ENCODE peak calls at places on chromosome 10, in eight cellular contexts. One of them, this sample, is unnamed.

GRCh38 chr10:21176934-21177480 is 279.9 kb upstream of the NEBL start:
- DNase-seq in activated effector memory CD4-positive, alpha-beta T cell treated with Interleukin-2 at 50 U/mL for 16 hours: no peak
- DNase-seq in endodermal cell: no peak
- DNase-seq in amniotic epithelial cell: no peak
- DNase-seq in NCI-H774: no peak
- DNase-seq in stimulated activated CD8-positive, alpha-beta memory T cell treated with anti-CD3 and anti-CD28 coated beads, Interleukin-7, amount 100 ng/mL, for 24 hours: no peak
- DNase-seq in stimulated activated CD4-positive, alpha-beta T cell treated with anti-CD3 and anti-CD28 coated beads, Interleukin-12 subunit alpha, Interleukin-12 subunit beta, amount 100 ng/mL, for 4 hours: no peak
- DNase-seq in Calu3: no peak
- DNase-seq in this sample: no peak

GRCh38 chr10:123289432-123289831 is 135.2 kb downstream of the BUB3 start:
- DNase-seq in amniotic epithelial cell: no peak
- DNase-seq in stimulated activated CD4-positive, alpha-beta T cell treated with anti-CD3 and anti-CD28 coated beads, Interleukin-12 subunit alpha, Interleukin-12 subunit beta, amount 100 ng/mL, for 4 hours: no peak
- DNase-seq in endodermal cell: no peak
- DNase-seq in Calu3: no peak
- DNase-seq in stimulated activated CD8-positive, alpha-beta memory T cell treated with anti-CD3 and anti-CD28 coated beads, Interleukin-7, amount 100 ng/mL, for 24 hours: no peak
- DNase-seq in NCI-H774: no peak
- DNase-seq in activated effector memory CD4-positive, alpha-beta T cell treated with Interleukin-2 at 50 U/mL for 16 hours: no peak
- DNase-seq in this sample: no peak

GRCh38 chr10:122051609-122052385 is 62.8 kb downstream of the TACC2 start:
- DNase-seq in activated effector memory CD4-positive, alpha-beta T cell treated with Interleukin-2 at 50 U/mL for 16 hours: no peak
- DNase-seq in stimulated activated CD4-positive, alpha-beta T cell treated with anti-CD3 and anti-CD28 coated beads, Interleukin-12 subunit alpha, Interleukin-12 subunit beta, amount 100 ng/mL, for 4 hours: no peak
- DNase-seq in Calu3: peak
- DNase-seq in NCI-H774: no peak
- DNase-seq in endodermal cell: peak
- DNase-seq in stimulated activated CD8-positive, alpha-beta memory T cell treated with anti-CD3 and anti-CD28 coated beads, Interleukin-7, amount 100 ng/mL, for 24 hours: no peak
- DNase-seq in amniotic epithelial cell: peak
- DNase-seq in this sample: peak

GRCh38 chr10:117541405-117541908 is 1.1 kb upstream of the EMX2 start:
- DNase-seq in endodermal cell: peak
- DNase-seq in NCI-H774: no peak
- DNase-seq in amniotic epithelial cell: no peak
- DNase-seq in activated effector memory CD4-positive, alpha-beta T cell treated with Interleukin-2 at 50 U/mL for 16 hours: no peak
- DNase-seq in stimulated activated CD4-positive, alpha-beta T cell treated with anti-CD3 and anti-CD28 coated beads, Interleukin-12 subunit alpha, Interleukin-12 subunit beta, amount 100 ng/mL, for 4 hours: no peak
- DNase-seq in stimulated activated CD8-positive, alpha-beta memory T cell treated with anti-CD3 and anti-CD28 coated beads, Interleukin-7, amount 100 ng/mL, for 24 hours: no peak
- DNase-seq in Calu3: no peak
- DNase-seq in this sample: peak

GRCh38 chr10:97069576-97070362 is 116.0 kb downstream of the SLIT1 start:
- DNase-seq in endodermal cell: peak
- DNase-seq in stimulated activated CD4-positive, alpha-beta T cell treated with anti-CD3 and anti-CD28 coated beads, Interleukin-12 subunit alpha, Interleukin-12 subunit beta, amount 100 ng/mL, for 4 hours: no peak
- DNase-seq in activated effector memory CD4-positive, alpha-beta T cell treated with Interleukin-2 at 50 U/mL for 16 hours: no peak
- DNase-seq in Calu3: peak
- DNase-seq in amniotic epithelial cell: peak
- DNase-seq in NCI-H774: no peak
- DNase-seq in stimulated activated CD8-positive, alpha-beta memory T cell treated with anti-CD3 and anti-CD28 coated beads, Interleukin-7, amount 100 ng/mL, for 24 hours: no peak
- DNase-seq in this sample: peak

GRCh38 chr10:103042129-103042528 is 124.0 kb downstream of the CNNM2 start:
- DNase-seq in endodermal cell: peak
- DNase-seq in activated effector memory CD4-positive, alpha-beta T cell treated with Interleukin-2 at 50 U/mL for 16 hours: no peak
- DNase-seq in NCI-H774: no peak
- DNase-seq in Calu3: no peak
- DNase-seq in amniotic epithelial cell: no peak
- DNase-seq in stimulated activated CD4-positive, alpha-beta T cell treated with anti-CD3 and anti-CD28 coated beads, Interleukin-12 subunit alpha, Interleukin-12 subunit beta, amount 100 ng/mL, for 4 hours: no peak
- DNase-seq in stimulated activated CD8-positive, alpha-beta memory T cell treated with anti-CD3 and anti-CD28 coated beads, Interleukin-7, amount 100 ng/mL, for 24 hours: no peak
- DNase-seq in this sample: no peak

GRCh38 chr10:68333058-68333395 is 299 bp upstream of the PBLD start:
- DNase-seq in Calu3: no peak
- DNase-seq in activated effector memory CD4-positive, alpha-beta T cell treated with Interleukin-2 at 50 U/mL for 16 hours: no peak
- DNase-seq in amniotic epithelial cell: peak
- DNase-seq in stimulated activated CD4-positive, alpha-beta T cell treated with anti-CD3 and anti-CD28 coated beads, Interleukin-12 subunit alpha, Interleukin-12 subunit beta, amount 100 ng/mL, for 4 hours: no peak
- DNase-seq in NCI-H774: no peak
- DNase-seq in endodermal cell: no peak
- DNase-seq in stimulated activated CD8-positive, alpha-beta memory T cell treated with anti-CD3 and anti-CD28 coated beads, Interleukin-7, amount 100 ng/mL, for 24 hours: no peak
- DNase-seq in this sample: peak

GRCh38 chr10:44467090-44467489 is 82.2 kb upstream of the CXCL12 start:
- DNase-seq in activated effector memory CD4-positive, alpha-beta T cell treated with Interleukin-2 at 50 U/mL for 16 hours: no peak
- DNase-seq in Calu3: no peak
- DNase-seq in stimulated activated CD4-positive, alpha-beta T cell treated with anti-CD3 and anti-CD28 coated beads, Interleukin-12 subunit alpha, Interleukin-12 subunit beta, amount 100 ng/mL, for 4 hours: no peak
- DNase-seq in endodermal cell: no peak
- DNase-seq in amniotic epithelial cell: no peak
- DNase-seq in NCI-H774: no peak
- DNase-seq in stimulated activated CD8-positive, alpha-beta memory T cell treated with anti-CD3 and anti-CD28 coated beads, Interleukin-7, amount 100 ng/mL, for 24 hours: no peak
- DNase-seq in this sample: no peak

GRCh38 chr10:23081156-23081833 is 14.1 kb upstream of the MSRB2 start:
- DNase-seq in amniotic epithelial cell: peak
- DNase-seq in NCI-H774: no peak
- DNase-seq in activated effector memory CD4-positive, alpha-beta T cell treated with Interleukin-2 at 50 U/mL for 16 hours: no peak
- DNase-seq in Calu3: no peak
- DNase-seq in stimulated activated CD8-positive, alpha-beta memory T cell treated with anti-CD3 and anti-CD28 coated beads, Interleukin-7, amount 100 ng/mL, for 24 hours: no peak
- DNase-seq in endodermal cell: no peak
- DNase-seq in stimulated activated CD4-positive, alpha-beta T cell treated with anti-CD3 and anti-CD28 coated beads, Interleukin-12 subunit alpha, Interleukin-12 subunit beta, amount 100 ng/mL, for 4 hours: no peak
- DNase-seq in this sample: no peak

GRCh38 chr10:20922461-20922860 is 25.4 kb upstream of the NEBL start:
- DNase-seq in amniotic epithelial cell: no peak
- DNase-seq in endodermal cell: no peak
- DNase-seq in Calu3: no peak
- DNase-seq in NCI-H774: no peak
- DNase-seq in stimulated activated CD4-positive, alpha-beta T cell treated with anti-CD3 and anti-CD28 coated beads, Interleukin-12 subunit alpha, Interleukin-12 subunit beta, amount 100 ng/mL, for 4 hours: no peak
- DNase-seq in activated effector memory CD4-positive, alpha-beta T cell treated with Interleukin-2 at 50 U/mL for 16 hours: no peak
- DNase-seq in stimulated activated CD8-positive, alpha-beta memory T cell treated with anti-CD3 and anti-CD28 coated beads, Interleukin-7, amount 100 ng/mL, for 24 hours: no peak
- DNase-seq in this sample: no peak

GRCh38 chr10:87861566-87861952 is 1.8 kb downstream of the KLLN start:
- DNase-seq in stimulated activated CD4-positive, alpha-beta T cell treated with anti-CD3 and anti-CD28 coated beads, Interleukin-12 subunit alpha, Interleukin-12 subunit beta, amount 100 ng/mL, for 4 hours: no peak
- DNase-seq in activated effector memory CD4-positive, alpha-beta T cell treated with Interleukin-2 at 50 U/mL for 16 hours: peak
- DNase-seq in NCI-H774: no peak
- DNase-seq in stimulated activated CD8-positive, alpha-beta memory T cell treated with anti-CD3 and anti-CD28 coated beads, Interleukin-7, amount 100 ng/mL, for 24 hours: no peak
- DNase-seq in endodermal cell: no peak
- DNase-seq in amniotic epithelial cell: peak
- DNase-seq in Calu3: peak
- DNase-seq in this sample: peak

GRCh38 chr10:6273351-6273750 is 70.6 kb downstream of the PFKFB3 start:
- DNase-seq in activated effector memory CD4-positive, alpha-beta T cell treated with Interleukin-2 at 50 U/mL for 16 hours: no peak
- DNase-seq in endodermal cell: no peak
- DNase-seq in amniotic epithelial cell: no peak
- DNase-seq in NCI-H774: no peak
- DNase-seq in Calu3: no peak
- DNase-seq in stimulated activated CD8-positive, alpha-beta memory T cell treated with anti-CD3 and anti-CD28 coated beads, Interleukin-7, amount 100 ng/mL, for 24 hours: no peak
- DNase-seq in stimulated activated CD4-positive, alpha-beta T cell treated with anti-CD3 and anti-CD28 coated beads, Interleukin-12 subunit alpha, Interleukin-12 subunit beta, amount 100 ng/mL, for 4 hours: no peak
- DNase-seq in this sample: no peak

GRCh38 chr10:95295031-95295755 is 4.4 kb upstream of the PDLIM1 start:
- DNase-seq in Calu3: peak
- DNase-seq in stimulated activated CD8-positive, alpha-beta memory T cell treated with anti-CD3 and anti-CD28 coated beads, Interleukin-7, amount 100 ng/mL, for 24 hours: peak
- DNase-seq in stimulated activated CD4-positive, alpha-beta T cell treated with anti-CD3 and anti-CD28 coated beads, Interleukin-12 subunit alpha, Interleukin-12 subunit beta, amount 100 ng/mL, for 4 hours: peak
- DNase-seq in amniotic epithelial cell: peak
- DNase-seq in activated effector memory CD4-positive, alpha-beta T cell treated with Interleukin-2 at 50 U/mL for 16 hours: peak
- DNase-seq in endodermal cell: peak
- DNase-seq in NCI-H774: peak
- DNase-seq in this sample: peak

GRCh38 chr10:126122856-126123255 is 226.5 kb downstream of the FANK1 start:
- DNase-seq in stimulated activated CD4-positive, alpha-beta T cell treated with anti-CD3 and anti-CD28 coated beads, Interleukin-12 subunit alpha, Interleukin-12 subunit beta, amount 100 ng/mL, for 4 hours: no peak
- DNase-seq in Calu3: no peak
- DNase-seq in activated effector memory CD4-positive, alpha-beta T cell treated with Interleukin-2 at 50 U/mL for 16 hours: no peak
- DNase-seq in NCI-H774: no peak
- DNase-seq in endodermal cell: no peak
- DNase-seq in stimulated activated CD8-positive, alpha-beta memory T cell treated with anti-CD3 and anti-CD28 coated beads, Interleukin-7, amount 100 ng/mL, for 24 hours: no peak
- DNase-seq in amniotic epithelial cell: peak
- DNase-seq in this sample: no peak

GRCh38 chr10:12201543-12201942 is 5.6 kb downstream of the CDC123 start:
- DNase-seq in Calu3: no peak
- DNase-seq in endodermal cell: no peak
- DNase-seq in amniotic epithelial cell: peak
- DNase-seq in stimulated activated CD4-positive, alpha-beta T cell treated with anti-CD3 and anti-CD28 coated beads, Interleukin-12 subunit alpha, Interleukin-12 subunit beta, amount 100 ng/mL, for 4 hours: no peak
- DNase-seq in activated effector memory CD4-positive, alpha-beta T cell treated with Interleukin-2 at 50 U/mL for 16 hours: no peak
- DNase-seq in NCI-H774: no peak
- DNase-seq in stimulated activated CD8-positive, alpha-beta memory T cell treated with anti-CD3 and anti-CD28 coated beads, Interleukin-7, amount 100 ng/mL, for 24 hours: no peak
- DNase-seq in this sample: peak